ENCODE peak calls at places on chromosome 5, in four cellular contexts. One of them, this sample, is unnamed.

GRCh38 chr5:11931638-11932037 is 27.4 kb upstream of the CTNND2 start:
- DNase-seq in heart left ventricle: no peak
- DNase-seq in HCT116: no peak
- DNase-seq in MM.1S: no peak
- DNase-seq in this sample: no peak

GRCh38 chr5:149310488-149310887 is 34.8 kb upstream of the GRPEL2 start:
- DNase-seq in MM.1S: no peak
- DNase-seq in heart left ventricle: no peak
- DNase-seq in HCT116: no peak
- DNase-seq in this sample: no peak

GRCh38 chr5:123997354-123998215 is 485.6 kb downstream of the CSNK1G3 start:
- DNase-seq in MM.1S: no peak
- DNase-seq in HCT116: no peak
- DNase-seq in heart left ventricle: no peak
- DNase-seq in this sample: no peak

GRCh38 chr5:148179234-148179824 is 11.0 kb downstream of the SPINK14 start:
- DNase-seq in MM.1S: peak; percentile 76
- DNase-seq in HCT116: peak; percentile 48
- DNase-seq in heart left ventricle: no peak
- DNase-seq in this sample: no peak

GRCh38 chr5:137075163-137075970 is 423.8 kb downstream of the SPOCK1 start:
- DNase-seq in HCT116: peak; percentile 69
- DNase-seq in MM.1S: peak; percentile 37
- DNase-seq in heart left ventricle: peak; percentile 44
- DNase-seq in this sample: peak; percentile 4

GRCh38 chr5:19630875-19631274 is 357.1 kb downstream of the CDH18 start:
- DNase-seq in MM.1S: no peak
- DNase-seq in heart left ventricle: no peak
- DNase-seq in HCT116: no peak
- DNase-seq in this sample: no peak

GRCh38 chr5:110342683-110343082 is 383.8 kb downstream of the TMEM232 start:
- DNase-seq in MM.1S: no peak
- DNase-seq in heart left ventricle: no peak
- DNase-seq in HCT116: no peak
- DNase-seq in this sample: no peak

GRCh38 chr5:124404796-124405195 is 341.6 kb downstream of the ZNF608 start:
- DNase-seq in heart left ventricle: no peak
- DNase-seq in MM.1S: no peak
- DNase-seq in HCT116: no peak
- DNase-seq in this sample: no peak

GRCh38 chr5:78720997-78721396 is 72.4 kb upstream of the LHFPL2 start:
- DNase-seq in MM.1S: no peak
- DNase-seq in heart left ventricle: no peak
- DNase-seq in HCT116: no peak
- DNase-seq in this sample: no peak

GRCh38 chr5:128475693-128476092 is 62.4 kb downstream of the FBN2 start:
- DNase-seq in heart left ventricle: no peak
- DNase-seq in MM.1S: no peak
- DNase-seq in HCT116: no peak
- DNase-seq in this sample: no peak

GRCh38 chr5:654071-654778 is 38.9 kb downstream of the TPPP start:
- DNase-seq in heart left ventricle: no peak
- DNase-seq in HCT116: no peak
- DNase-seq in MM.1S: no peak
- DNase-seq in this sample: no peak

GRCh38 chr5:123811771-123812170 is 299.8 kb downstream of the CSNK1G3 start:
- DNase-seq in HCT116: no peak
- DNase-seq in MM.1S: no peak
- DNase-seq in heart left ventricle: no peak
- DNase-seq in this sample: no peak

GRCh38 chr5:7762267-7762666 is 88.7 kb downstream of the CFAP90 start:
- DNase-seq in HCT116: no peak
- DNase-seq in heart left ventricle: no peak
- DNase-seq in MM.1S: peak; percentile 92
- DNase-seq in this sample: no peak

GRCh38 chr5:7759257-7759871 is 91.6 kb downstream of the CFAP90 start:
- DNase-seq in heart left ventricle: no peak
- DNase-seq in MM.1S: no peak
- DNase-seq in HCT116: no peak
- DNase-seq in this sample: no peak

GRCh38 chr5:7764452-7764851 is 86.5 kb downstream of the CFAP90 start:
- DNase-seq in HCT116: no peak
- DNase-seq in heart left ventricle: no peak
- DNase-seq in MM.1S: no peak
- DNase-seq in this sample: no peak

GRCh38 chr5:7759951-7760580 is 90.9 kb downstream of the CFAP90 start:
- DNase-seq in heart left ventricle: no peak
- DNase-seq in HCT116: no peak
- DNase-seq in MM.1S: no peak
- DNase-seq in this sample: no peak

GRCh38 chr5:7763621-7764072 is 87.3 kb downstream of the CFAP90 start:
- DNase-seq in HCT116: no peak
- DNase-seq in heart left ventricle: no peak
- DNase-seq in MM.1S: no peak
- DNase-seq in this sample: no peak
- H3K27ac ChIP-seq in HCT116: no peak overlapping the region
- H3K27ac ChIP-seq in heart left ventricle: no peak overlapping the region
- H3K27ac ChIP-seq in MM.1S: no peak overlapping the region
- H3K27ac ChIP-seq in this sample: no peak overlapping the region

DNA sequence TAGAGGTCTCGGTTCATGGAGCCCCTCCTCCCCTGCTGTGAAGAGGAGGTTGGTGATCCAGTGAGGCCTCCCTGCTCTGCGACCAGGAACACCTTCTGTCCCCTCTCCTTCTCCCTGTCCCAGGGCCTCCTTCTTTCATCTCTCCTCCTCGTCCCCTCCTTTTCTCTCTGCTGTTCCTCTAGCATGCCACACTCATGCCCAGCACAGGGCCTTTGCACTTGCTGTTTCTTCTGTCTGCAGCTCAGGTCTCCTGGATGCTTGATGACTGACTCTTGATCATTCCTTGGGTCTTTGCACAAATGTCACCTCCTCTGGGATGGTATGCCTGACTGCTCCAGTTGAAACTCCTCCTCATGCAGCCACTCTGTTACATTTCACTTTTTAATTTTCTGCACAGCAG is 23.2 kb upstream of the PSD2 start:
- DNase-seq in HCT116: no peak
- DNase-seq in heart left ventricle: no peak
- DNase-seq in MM.1S: no peak
- DNase-seq in this sample: no peak
- H3K4me1 ChIP-seq in HCT116: peaks cover 7% of the 10 kb centered on the region
- H3K4me1 ChIP-seq in heart left ventricle: peaks cover 23% of the 10 kb centered on the region
- H3K4me1 ChIP-seq in MM.1S: no peaks in the 10 kb centered on the region
- H3K4me1 ChIP-seq in this sample: no peaks in the 10 kb centered on the region

GRCh38 chr5:142445266-142445665 is 120.4 kb upstream of the SPRY4 start:
- DNase-seq in HCT116: peak; percentile 68
- DNase-seq in heart left ventricle: no peak
- DNase-seq in MM.1S: no peak
- DNase-seq in this sample: no peak

GRCh38 chr5:142447887-142448286 is 123.1 kb upstream of the SPRY4 start:
- DNase-seq in MM.1S: no peak
- DNase-seq in HCT116: no peak
- DNase-seq in heart left ventricle: no peak
- DNase-seq in this sample: no peak

GRCh38 chr5:142450419-142450818 is 125.6 kb upstream of the SPRY4 start:
- DNase-seq in heart left ventricle: no peak
- DNase-seq in HCT116: no peak
- DNase-seq in MM.1S: no peak
- DNase-seq in this sample: no peak

GRCh38 chr5:142446960-142447279 is 122.1 kb upstream of the SPRY4 start:
- DNase-seq in HCT116: no peak
- DNase-seq in MM.1S: no peak
- DNase-seq in heart left ventricle: no peak
- DNase-seq in this sample: no peak

DNA sequence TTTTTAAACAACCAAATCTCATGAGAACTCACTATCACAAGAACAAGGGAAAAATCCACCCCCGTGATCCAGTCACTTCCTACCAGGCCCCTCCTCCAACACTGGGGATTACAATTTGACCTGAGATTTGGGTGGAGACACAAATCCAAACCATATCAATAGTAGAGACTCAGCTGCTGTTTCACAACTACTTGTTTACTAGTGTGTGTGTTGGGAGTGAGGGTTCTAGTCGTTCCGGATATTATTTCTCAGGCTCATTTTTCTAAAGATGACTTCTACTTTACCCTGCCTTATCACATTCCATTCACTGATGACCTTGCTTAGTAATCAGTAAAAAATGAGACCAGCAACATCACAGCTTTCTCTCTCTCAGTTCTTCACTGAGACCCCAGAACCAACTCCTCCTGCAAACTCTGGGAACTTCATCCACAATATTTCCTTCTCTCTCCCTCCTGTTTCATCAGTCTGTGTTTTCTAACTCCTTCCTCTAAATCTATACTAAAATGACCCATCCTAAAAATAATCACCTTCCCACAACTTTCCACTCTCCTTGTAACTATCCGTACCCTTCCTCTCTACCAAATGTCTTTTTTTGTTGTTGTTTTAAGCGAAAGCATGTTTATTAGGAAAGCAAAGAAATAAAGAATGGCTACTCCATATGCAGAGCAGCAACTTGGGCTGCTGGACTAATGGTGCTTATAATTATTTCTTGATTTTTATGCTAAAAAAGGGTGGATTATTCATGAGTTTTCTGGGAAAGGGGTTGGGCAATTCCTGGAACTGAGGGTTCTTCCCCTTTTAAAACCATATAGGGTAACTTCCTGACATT is 121.5 kb upstream of the SPRY4 start:
- DNase-seq in heart left ventricle: no peak
- DNase-seq in HCT116: peak; percentile 80
- DNase-seq in MM.1S: no peak
- DNase-seq in this sample: no peak
- H3K4me3 ChIP-seq in heart left ventricle: no peak overlapping the region
- H3K4me3 ChIP-seq in HCT116: peak overlapping the region; percentile 35
- H3K4me3 ChIP-seq in MM.1S: no peak overlapping the region
- H3K4me3 ChIP-seq in this sample: no peak overlapping the region

DNA sequence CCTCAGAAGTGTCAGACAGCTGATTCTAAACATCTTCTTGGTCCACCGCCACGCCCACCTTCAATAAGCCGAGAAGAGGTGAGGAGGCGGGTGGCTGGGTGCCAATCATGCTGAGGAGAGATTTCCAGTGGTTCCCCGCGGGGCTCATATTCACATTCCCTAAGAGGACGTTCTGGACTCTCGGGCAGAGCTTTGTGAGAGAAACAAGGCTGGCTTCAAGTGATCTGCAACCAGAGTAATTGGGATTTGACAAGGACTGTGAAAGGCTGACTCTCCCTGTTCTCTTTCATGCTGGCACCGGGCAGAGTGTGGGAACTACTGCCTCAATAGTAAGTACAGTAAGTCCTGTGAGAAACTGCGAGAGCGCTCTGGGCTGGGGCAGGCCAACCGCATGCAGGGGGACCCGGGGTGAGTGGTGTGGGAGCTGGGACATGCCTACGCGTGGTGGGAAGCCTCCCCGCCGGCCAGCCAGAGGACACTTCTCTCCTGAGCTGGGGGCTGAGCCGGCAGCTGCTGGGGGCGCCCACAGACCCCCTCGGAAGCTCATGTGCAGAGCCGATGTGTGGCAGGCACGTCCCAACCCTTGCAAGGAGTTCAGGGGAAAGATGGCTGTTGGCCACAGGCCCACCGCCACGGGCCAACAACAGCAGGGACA is 110.9 kb downstream of the LIFR start:
- DNase-seq in HCT116: no peak
- DNase-seq in heart left ventricle: peak; percentile 45
- DNase-seq in MM.1S: no peak
- DNase-seq in this sample: no peak
- H3K27ac ChIP-seq in HCT116: no peak overlapping the region
- H3K27ac ChIP-seq in heart left ventricle: peak overlapping the region; percentile 62
- H3K27ac ChIP-seq in MM.1S: no peak overlapping the region
- H3K27ac ChIP-seq in this sample: no peak overlapping the region

DNA sequence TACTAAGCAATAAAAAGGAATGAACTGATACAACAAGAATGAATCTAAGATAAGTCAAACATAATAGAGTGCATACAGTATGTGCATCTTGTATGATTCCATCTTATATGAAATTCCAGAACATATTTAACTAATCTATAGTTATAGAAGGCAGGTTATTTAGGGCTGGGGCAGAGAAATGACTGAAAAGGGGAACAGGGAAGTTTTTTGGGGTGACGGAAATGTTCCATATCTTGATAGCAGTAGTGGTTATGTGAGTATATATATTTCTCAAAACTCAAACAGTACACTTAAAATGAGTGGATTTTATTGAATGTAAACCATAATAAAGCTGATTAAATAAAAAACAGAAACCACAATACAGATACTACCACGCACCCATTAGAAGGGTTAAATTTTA is 24.6 kb downstream of the FBXW11 start:
- DNase-seq in heart left ventricle: no peak
- DNase-seq in MM.1S: no peak
- DNase-seq in HCT116: no peak
- DNase-seq in this sample: no peak
- H3K4me1 ChIP-seq in heart left ventricle: peaks cover 8% of the 10 kb centered on the region
- H3K4me1 ChIP-seq in MM.1S: no peaks in the 10 kb centered on the region
- H3K4me1 ChIP-seq in HCT116: no peaks in the 10 kb centered on the region
- H3K4me1 ChIP-seq in this sample: peaks cover 9% of the 10 kb centered on the region

GRCh38 chr5:36054646-36055045 is 12.0 kb downstream of the UGT3A2 start:
- DNase-seq in heart left ventricle: no peak
- DNase-seq in MM.1S: no peak
- DNase-seq in HCT116: no peak
- DNase-seq in this sample: no peak
- H3K4me3 ChIP-seq in heart left ventricle: no peak overlapping the region
- H3K4me3 ChIP-seq in MM.1S: no peak overlapping the region
- H3K4me3 ChIP-seq in HCT116: no peak overlapping the region
- H3K4me3 ChIP-seq in this sample: no peak overlapping the region

GRCh38 chr5:135329913-135330797 is 68.9 kb downstream of the MACROH2A1 start:
- DNase-seq in heart left ventricle: no peak
- DNase-seq in MM.1S: no peak
- DNase-seq in HCT116: no peak
- DNase-seq in this sample: no peak
- H3K27ac ChIP-seq in heart left ventricle: no peak overlapping the region
- H3K27ac ChIP-seq in MM.1S: no peak overlapping the region
- H3K27ac ChIP-seq in HCT116: no peak overlapping the region
- H3K27ac ChIP-seq in this sample: no peak overlapping the region

GRCh38 chr5:115424030-115424429 is 120.5 kb downstream of the FEM1C start:
- DNase-seq in MM.1S: no peak
- DNase-seq in heart left ventricle: peak; percentile 48
- DNase-seq in HCT116: no peak
- DNase-seq in this sample: no peak
- H3K4me1 ChIP-seq in MM.1S: no peaks in the 10 kb centered on the region
- H3K4me1 ChIP-seq in heart left ventricle: peaks cover 55% of the 10 kb centered on the region
- H3K4me1 ChIP-seq in HCT116: peaks cover 6% of the 10 kb centered on the region
- H3K4me1 ChIP-seq in this sample: no peaks in the 10 kb centered on the region